ENCODE peak calls at places on chromosome 2, in eight cellular contexts. K, E, F, Q, V, C, N and Z are unnamed samples.

GRCh38 chr2:192007819-192008218 is 160.9 kb upstream of the CAVIN2 start:
- DNase-seq in K (peak), E (no peak), F (no peak), Q (no peak), V (no peak), C (no peak), N (no peak), Z (no peak)

GRCh38 chr2:39124770-39125075 is 3.9 kb upstream of the SOS1 start:
- DNase-seq in K (no peak), E (peak), F (no peak), Q (no peak), V (no peak), C (no peak), N (no peak), Z (peak)

GRCh38 chr2:86476092-86476491 is 34.9 kb downstream of the KDM3A start:
- DNase-seq in K (peak), E (no peak), F (peak), Q (no peak), V (no peak), C (no peak), N (no peak), Z (no peak)

GRCh38 chr2:38771632-38772031 is 6.4 kb upstream of the GEMIN6 start:
- DNase-seq in K (peak), E (no peak), F (no peak), Q (no peak), V (peak), C (no peak), N (no peak), Z (no peak)

GRCh38 chr2:100248044-100248330 is 74.3 kb downstream of the LONRF2 start:
- DNase-seq in K (no peak), E (no peak), F (no peak), Q (no peak), V (no peak), C (no peak), N (no peak), Z (no peak)

GRCh38 chr2:235350234-235350633 is 143.6 kb upstream of the AGAP1 start:
- DNase-seq in K (no peak), E (no peak), F (no peak), Q (no peak), V (no peak), C (no peak), N (no peak), Z (no peak)

GRCh38 chr2:167579826-167580225 is 667.6 kb downstream of the STK39 start:
- DNase-seq in K (no peak), E (no peak), F (no peak), Q (no peak), V (no peak), C (no peak), N (no peak), Z (no peak)

GRCh38 chr2:172564376-172564775 is 8.5 kb downstream of the PDK1 start:
- DNase-seq in K (no peak), E (no peak), F (no peak), Q (no peak), V (no peak), C (no peak), N (no peak), Z (no peak)

GRCh38 chr2:196160101-196160500 is 11.3 kb downstream of the STK17B start:
- DNase-seq in K (peak), E (no peak), F (peak), Q (no peak), V (peak), C (peak), N (no peak), Z (peak)

GRCh38 chr2:197256021-197256420 is 54.6 kb downstream of the ANKRD44 start:
- DNase-seq in K (no peak), E (no peak), F (no peak), Q (no peak), V (no peak), C (no peak), N (no peak), Z (no peak)

GRCh38 chr2:138503652-138504051 is 2.1 kb downstream of the SPOPL start:
- DNase-seq in K (no peak), E (no peak), F (no peak), Q (no peak), V (peak), C (no peak), N (no peak), Z (no peak)

GRCh38 chr2:174878537-174879147 is 114.4 kb upstream of the CHRNA1 start:
- DNase-seq in K (peak), E (no peak), F (peak), Q (no peak), V (peak), C (no peak), N (no peak), Z (no peak)

GRCh38 chr2:196590286-196590685 is 49.2 kb upstream of the CCDC150 start:
- DNase-seq in K (peak), E (no peak), F (no peak), Q (no peak), V (peak), C (no peak), N (no peak), Z (no peak)

GRCh38 chr2:239118675-239119211 is 270.9 kb downstream of the TWIST2 start:
- DNase-seq in K (no peak), E (no peak), F (no peak), Q (no peak), V (no peak), C (no peak), N (no peak), Z (peak)

GRCh38 chr2:148603562-148603920 is 41.0 kb upstream of the EPC2 start:
- DNase-seq in K (no peak), E (no peak), F (no peak), Q (no peak), V (no peak), C (no peak), N (no peak), Z (peak)

GRCh38 chr2:71156531-71156930 is 26.1 kb downstream of the MPHOSPH10 start:
- DNase-seq in K (peak), E (peak), F (no peak), Q (no peak), V (peak), C (no peak), N (peak), Z (no peak)

GRCh38 chr2:173346035-173346434 is 8.6 kb upstream of the CDCA7 start:
- DNase-seq in K (no peak), E (no peak), F (no peak), Q (no peak), V (no peak), C (no peak), N (no peak), Z (no peak)

GRCh38 chr2:30923575-30923974 is 116.3 kb upstream of the CAPN13 start:
- DNase-seq in K (no peak), E (no peak), F (no peak), Q (no peak), V (no peak), C (no peak), N (peak), Z (no peak)

GRCh38 chr2:2271471-2271941 is 59.6 kb downstream of the MYT1L start:
- DNase-seq in K (no peak), E (peak), F (no peak), Q (no peak), V (peak), C (peak), N (no peak), Z (no peak)

DNA sequence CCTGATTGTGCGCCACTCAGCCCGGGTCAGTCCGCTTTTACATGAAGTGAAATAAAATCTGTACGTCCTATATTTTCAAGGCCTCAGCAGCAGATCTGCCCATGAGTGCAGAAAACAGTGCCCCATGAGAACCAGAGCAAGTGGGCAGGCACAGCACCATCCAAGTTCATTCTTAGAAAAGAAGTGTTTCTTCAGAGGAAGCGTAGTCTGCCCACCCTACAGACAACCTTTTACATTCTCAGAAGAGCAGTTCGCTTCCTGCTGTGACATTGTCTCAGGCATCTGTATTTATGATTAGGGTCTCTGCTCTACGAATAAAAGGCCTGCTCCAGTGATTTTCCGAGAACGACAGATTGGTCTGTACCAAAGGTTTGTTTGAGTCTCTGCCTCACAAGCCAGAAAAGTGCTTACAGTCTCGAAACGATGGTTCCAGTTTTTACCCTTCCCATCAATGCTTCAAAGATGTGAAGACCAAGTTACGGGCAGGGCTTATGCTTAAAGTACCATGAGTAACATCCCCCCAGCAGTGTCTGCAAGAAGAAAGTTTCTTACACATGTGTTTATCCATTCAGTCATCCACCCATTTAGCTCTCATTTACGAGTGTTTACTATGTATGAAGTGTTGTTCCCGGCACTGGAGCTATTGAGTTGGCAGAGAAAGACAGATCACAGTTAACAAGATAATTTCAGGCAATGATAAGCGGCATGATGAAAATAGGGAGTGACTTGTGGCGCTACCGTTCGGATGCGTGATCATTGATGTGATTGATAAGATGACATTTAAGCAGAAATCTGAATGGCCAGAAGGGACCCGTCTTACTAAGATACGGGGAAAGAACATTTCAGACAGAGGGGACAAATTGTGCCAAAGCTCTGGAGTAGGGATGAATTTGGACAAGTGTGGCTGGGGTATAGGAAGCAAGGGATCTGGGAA is 31.4 kb upstream of the CTLA4 start:
- DNase-seq in K (no peak), E (no peak), F (no peak), Q (no peak), V (no peak), C (no peak), N (no peak), Z (no peak)
- TF ChIP-seq CTCF in K (no peak), E (no peak), F (no peak), Q (no peak), V (no peak), C (no peak), N (no peak), Z (no peak)

GRCh38 chr2:149651229-149651628 is 63.7 kb upstream of the MMADHC start:
- DNase-seq in K (no peak), E (no peak), F (no peak), Q (no peak), V (no peak), C (no peak), N (no peak), Z (no peak)

GRCh38 chr2:149650006-149650405 is 62.4 kb upstream of the MMADHC start:
- DNase-seq in K (peak), E (no peak), F (peak), Q (no peak), V (no peak), C (no peak), N (no peak), Z (no peak)

GRCh38 chr2:149648282-149649030 is 60.9 kb upstream of the MMADHC start:
- DNase-seq in K (peak), E (no peak), F (peak), Q (no peak), V (peak), C (peak), N (peak), Z (no peak)

DNA sequence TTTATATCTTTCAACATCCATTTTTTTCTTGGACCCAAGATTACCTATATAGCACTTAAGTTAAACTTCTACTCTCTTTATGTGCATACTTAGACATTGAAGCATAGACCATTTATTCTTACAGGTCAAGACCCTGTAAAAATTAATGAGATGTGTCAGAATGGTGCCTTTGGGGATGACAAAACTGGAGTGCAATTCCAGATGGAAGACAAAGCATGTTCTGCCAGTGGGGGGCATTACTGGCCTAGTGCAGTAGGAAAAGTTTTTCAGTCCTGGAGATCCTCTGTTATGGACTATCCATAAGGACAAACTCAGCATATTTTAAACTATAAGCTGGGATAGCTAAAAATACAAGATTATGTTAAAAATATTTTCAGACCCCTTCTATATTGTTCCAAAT is 57.8 kb upstream of the MMADHC start:
- DNase-seq in K (peak), E (no peak), F (peak), Q (no peak), V (peak), C (no peak), N (no peak), Z (no peak)
- TF ChIP-seq CTCF in K (peak), E (no peak), F (peak), Q (no peak), V (peak), C (no peak), N (no peak), Z (no peak)

GRCh38 chr2:189347540-189347939 is 93.7 kb upstream of the WDR75 start:
- DNase-seq in K (peak), E (no peak), F (peak), Q (peak), V (peak), C (peak), N (no peak), Z (peak)
- TF ChIP-seq CTCF in K (peak), E (no peak), F (peak), Q (peak), V (peak), C (no peak), N (no peak), Z (peak)

GRCh38 chr2:4763009-4763408 is 929.2 kb upstream of the SOX11 start:
- DNase-seq in K (no peak), E (peak), F (peak), Q (no peak), V (peak), C (peak), N (no peak), Z (peak)
- TF ChIP-seq CTCF in K (no peak), E (peak), F (peak), Q (no peak), V (peak), C (no peak), N (no peak), Z (no peak)

DNA sequence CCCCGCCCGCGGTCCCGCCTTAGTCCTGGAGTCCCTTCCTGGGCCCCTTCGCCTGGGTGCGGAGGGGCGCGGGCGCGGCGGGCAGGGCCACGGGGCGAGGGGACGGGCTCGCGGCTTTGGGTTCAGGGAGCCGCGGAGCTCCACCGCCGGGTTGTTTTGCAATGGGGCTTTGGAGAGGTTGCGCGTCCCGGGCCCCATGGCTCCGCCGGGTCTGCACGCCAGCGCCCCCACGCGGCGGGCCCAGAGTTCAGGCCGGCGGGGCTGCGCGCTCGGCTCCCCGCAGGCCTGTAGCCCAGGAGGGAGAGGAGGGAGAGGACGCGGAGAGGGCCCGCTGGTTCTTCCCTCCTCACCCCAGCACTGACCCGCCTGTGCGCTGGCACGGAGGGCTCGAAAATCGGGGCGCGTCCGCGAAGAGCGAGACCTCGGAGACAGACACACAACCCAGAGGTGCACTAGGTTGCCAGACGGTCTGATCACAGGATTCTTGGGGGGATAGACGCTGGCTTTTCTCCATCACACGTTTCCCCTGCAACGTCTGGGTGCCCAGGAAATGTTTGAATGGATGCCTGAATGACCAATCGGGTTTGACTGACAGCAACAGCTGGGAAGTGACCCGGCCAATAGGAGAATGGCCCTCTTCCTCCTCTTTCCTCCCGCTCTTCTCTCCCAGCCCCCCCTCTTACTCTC is 4.9 kb upstream of the SIX2 start:
- DNase-seq in K (peak), E (peak), F (peak), Q (peak), V (no peak), C (peak), N (no peak), Z (peak)
- TF ChIP-seq CTCF in K (peak), E (peak), F (peak), Q (peak), V (no peak), C (peak), N (no peak), Z (peak)

GRCh38 chr2:82230406-82230805 is 1925.9 kb upstream of the LRRTM1 start:
- DNase-seq in K (no peak), E (no peak), F (no peak), Q (no peak), V (no peak), C (no peak), N (no peak), Z (no peak)
- TF ChIP-seq CTCF in K (no peak), E (no peak), F (no peak), Q (no peak), V (no peak), C (no peak), N (no peak), Z (no peak)

GRCh38 chr2:206838690-206839089 is 73.3 kb downstream of the FASTKD2 start:
- DNase-seq in K (no peak), E (no peak), F (no peak), Q (no peak), V (no peak), C (no peak), N (no peak), Z (no peak)

GRCh38 chr2:206845877-206846276 is 80.5 kb downstream of the FASTKD2 start:
- DNase-seq in K (no peak), E (no peak), F (no peak), Q (no peak), V (no peak), C (no peak), N (no peak), Z (no peak)

GRCh38 chr2:206836722-206837121 is 71.3 kb downstream of the FASTKD2 start:
- DNase-seq in K (peak), E (no peak), F (no peak), Q (no peak), V (no peak), C (no peak), N (no peak), Z (no peak)

GRCh38 chr2:206846331-206846730 is 80.9 kb downstream of the FASTKD2 start:
- DNase-seq in K (no peak), E (no peak), F (no peak), Q (no peak), V (no peak), C (no peak), N (no peak), Z (no peak)

DNA sequence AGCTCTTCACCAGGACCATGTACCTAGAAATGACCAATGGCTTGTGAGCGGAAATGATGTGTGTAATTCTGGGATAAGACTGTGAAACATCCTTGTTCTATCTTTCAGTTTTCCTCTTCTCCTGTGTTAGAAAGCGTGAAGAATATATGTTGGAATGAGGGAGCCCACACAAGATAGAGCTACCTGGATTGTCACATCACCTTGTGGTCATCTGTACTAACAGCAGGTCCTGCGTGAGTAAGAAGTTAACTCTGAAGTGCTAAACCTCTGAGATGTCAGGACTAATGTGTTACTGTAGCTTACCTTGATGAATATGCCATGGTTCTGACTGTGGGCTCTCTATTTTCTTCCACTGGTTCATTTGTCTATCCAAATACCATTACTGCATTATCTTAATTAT is 75.6 kb downstream of the FASTKD2 start:
- DNase-seq in K (no peak), E (no peak), F (no peak), Q (no peak), V (peak), C (no peak), N (no peak), Z (no peak)
- TF ChIP-seq CTCF in K (no peak), E (no peak), F (no peak), Q (no peak), V (peak), C (no peak), N (no peak), Z (no peak)

DNA sequence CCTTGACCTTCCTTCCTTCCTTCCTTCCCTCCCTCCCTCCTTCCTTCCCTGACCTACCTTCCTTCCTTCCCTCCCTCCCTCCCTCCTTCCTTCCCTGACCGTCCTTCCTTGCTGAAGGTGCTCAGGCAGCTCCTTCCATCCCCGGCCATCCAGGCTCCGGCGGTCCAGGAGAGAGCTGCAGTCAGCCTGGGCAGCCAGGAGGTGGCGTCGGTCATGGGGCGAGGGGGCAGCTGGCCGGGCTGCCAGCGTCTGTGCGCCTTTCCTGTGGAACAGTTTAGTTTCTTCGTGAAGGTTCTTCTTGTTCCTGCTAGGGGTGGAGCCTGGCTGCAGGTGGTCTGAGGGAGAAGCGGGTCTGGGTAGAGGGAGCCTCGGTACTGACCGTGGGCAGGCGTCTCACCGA is 15.7 kb downstream of the GPR35 start:
- DNase-seq in K (peak), E (peak), F (no peak), Q (peak), V (peak), C (peak), N (peak), Z (peak)
- TF ChIP-seq CTCF in K (peak), E (peak), F (peak), Q (no peak), V (peak), C (no peak), N (no peak), Z (no peak)

GRCh38 chr2:128306081-128306930 is 12.4 kb downstream of the HS6ST1 start:
- DNase-seq in K (peak), E (peak), F (peak), Q (peak), V (peak), C (peak), N (peak), Z (no peak)
- TF ChIP-seq CTCF in K (peak), E (no peak), F (peak), Q (no peak), V (peak), C (no peak), N (no peak), Z (no peak)

GRCh38 chr2:20674309-20674965 is 7.5 kb downstream of the GDF7 start:
- DNase-seq in K (no peak), E (no peak), F (no peak), Q (no peak), V (no peak), C (no peak), N (no peak), Z (no peak)

GRCh38 chr2:20677301-20678176 is 10.6 kb downstream of the GDF7 start:
- DNase-seq in K (no peak), E (no peak), F (no peak), Q (no peak), V (peak), C (no peak), N (no peak), Z (no peak)

GRCh38 chr2:20675701-20676352 is 8.9 kb downstream of the GDF7 start:
- DNase-seq in K (no peak), E (no peak), F (no peak), Q (no peak), V (peak), C (no peak), N (no peak), Z (peak)

GRCh38 chr2:20674974-20675679 is 8.2 kb downstream of the GDF7 start:
- DNase-seq in K (peak), E (no peak), F (peak), Q (peak), V (peak), C (no peak), N (no peak), Z (no peak)

GRCh38 chr2:20676353-20677215 is 9.6 kb downstream of the GDF7 start:
- DNase-seq in K (no peak), E (no peak), F (no peak), Q (no peak), V (no peak), C (no peak), N (no peak), Z (no peak)
- TF ChIP-seq CTCF in K (no peak), E (no peak), F (no peak), Q (peak), V (peak), C (no peak), N (no peak), Z (no peak)